ENCODE peak calls at places on chromosome 1, in four cellular contexts. Y is aorta, T is AG08395, L is substantia nigra. P is an unnamed sample.

GRCh38 chr1:41837691-41838090 is 81.0 kb downstream of the HIVEP3 start:
- DNase-seq in Y (no peak), T (no peak), L (no peak), P (no peak)

GRCh38 chr1:115496904-115497527 is 144.8 kb upstream of the VANGL1 start:
- DNase-seq in Y (no peak), T (peak), L (no peak), P (no peak)

GRCh38 chr1:9121891-9122409 is 7.0 kb downstream of the GPR157 start:
- DNase-seq in Y (no peak), T (no peak), L (no peak), P (no peak)

GRCh38 chr1:117565745-117566455 is 39.9 kb upstream of the TENT5C start:
- DNase-seq in Y (no peak), T (no peak), L (no peak), P (no peak)

GRCh38 chr1:202619528-202619927 is 90.7 kb downstream of the SYT2 start:
- DNase-seq in Y (peak), T (no peak), L (no peak), P (peak)

GRCh38 chr1:217627431-217627830 is 3.5 kb downstream of the GPATCH2 start:
- DNase-seq in Y (no peak), T (no peak), L (no peak), P (no peak)

GRCh38 chr1:38724160-38725131 is 135.1 kb downstream of the RRAGC start:
- DNase-seq in Y (no peak), T (no peak), L (no peak), P (no peak)

GRCh38 chr1:25657786-25658760 is 41.5 kb downstream of the MAN1C1 start:
- DNase-seq in Y (no peak), T (no peak), L (no peak), P (no peak)

GRCh38 chr1:201468501-201468843 is 516 bp downstream of the PHLDA3 start:
- DNase-seq in Y (no peak), T (no peak), L (no peak), P (no peak)

GRCh38 chr1:201889092-201889968 is 632 bp downstream of the SHISA4 start:
- DNase-seq in Y (no peak), T (no peak), L (no peak), P (peak)

P was measured in spleen.